ENCODE peak calls at places on chromosomes 16 and 17, in six cellular contexts. J is neural progenitor cell; S is H9; C is left ventricle myocardium inferior; Z is CD8-positive, alpha-beta T cell; K is hepatocyte. L is an unnamed sample.

GRCh38 chr16:13390093-13390985 is 488.9 kb downstream of the SHISA9 start:
- DNase-seq in J (no peak), S (no peak), C (no peak), Z (no peak), K (no peak), L (no peak)

GRCh38 chr17:14144513-14144912 is 75.2 kb downstream of the COX10 start:
- DNase-seq in J (no peak), S (no peak), C (no peak), Z (no peak), K (no peak), L (no peak)

GRCh38 chr17:28738680-28739384 is 5.0 kb upstream of the TRAF4 start:
- DNase-seq in J (no peak), S (no peak), C (no peak), Z (no peak), K (no peak), L (no peak)

GRCh38 chr16:31525113-31525512 is 2.6 kb upstream of the AHSP start:
- DNase-seq in J (no peak), S (no peak), C (no peak), Z (no peak), K (no peak), L (no peak)

GRCh38 chr16:782766-783403 is 5.3 kb downstream of the RPUSD1 start:
- DNase-seq in J (no peak), S (no peak), C (no peak), Z (no peak), K (no peak), L (no peak)

GRCh38 chr16:68179196-68179795 is 56.6 kb downstream of the ESRP2 start:
- DNase-seq in J (no peak), S (no peak), C (no peak), Z (no peak), K (no peak), L (no peak)

GRCh38 chr17:1561420-1562177 is 993 bp downstream of the PITPNA start:
- DNase-seq in J (peak), S (no peak), C (no peak), Z (peak), K (peak), L (no peak)

GRCh38 chr16:31453255-31454204 is 5.8 kb upstream of the ARMC5 start:
- DNase-seq in J (peak), S (peak), C (no peak), Z (no peak), K (peak), L (peak)

GRCh38 chr17:19712436-19713004 is 3.9 kb downstream of the SLC47A2 start:
- DNase-seq in J (no peak), S (no peak), C (no peak), Z (no peak), K (no peak), L (no peak)

GRCh38 chr17:56185905-56186783 is 32.9 kb downstream of the ANKFN1 start:
- DNase-seq in J (no peak), S (no peak), C (no peak), Z (no peak), K (peak), L (no peak)

GRCh38 chr17:79902146-79902791 is 63.0 kb upstream of the CBX4 start:
- DNase-seq in J (no peak), S (no peak), C (no peak), Z (no peak), K (peak), L (peak)

GRCh38 chr16:16083421-16084156 is 134.2 kb downstream of the ABCC1 start:
- DNase-seq in J (no peak), S (no peak), C (no peak), Z (no peak), K (no peak), L (no peak)

GRCh38 chr17:40415390-40415789 is 2.3 kb downstream of the TOP2A start:
- DNase-seq in J (peak), S (no peak), C (no peak), Z (no peak), K (peak), L (no peak)

GRCh38 chr17:38619937-38620550 is 14.3 kb upstream of the SRCIN1 start:
- DNase-seq in J (no peak), S (peak), C (no peak), Z (no peak), K (no peak), L (no peak)

GRCh38 chr16:89467382-89467781 is 23.0 kb downstream of the ANKRD11 start:
- DNase-seq in J (no peak), S (no peak), C (no peak), Z (no peak), K (no peak), L (no peak)

GRCh38 chr16:4350787-4351659 is at the start of gene PAM16:
- DNase-seq in J (peak), S (peak), C (peak), Z (peak), K (peak), L (peak)

GRCh38 chr17:48025904-48026502 is 11.6 kb downstream of the COPZ2 start:
- DNase-seq in J (no peak), S (no peak), C (no peak), Z (no peak), K (no peak), L (no peak)

GRCh38 chr16:77987772-77988171 is 34.6 kb upstream of the CLEC3A start:
- DNase-seq in J (no peak), S (no peak), C (no peak), Z (no peak), K (no peak), L (no peak)

GRCh38 chr16:23008041-23008440 is 141.2 kb downstream of the USP31 start:
- DNase-seq in J (no peak), S (no peak), C (no peak), Z (no peak), K (no peak), L (no peak)

GRCh38 chr16:23009075-23009474 is 140.2 kb downstream of the USP31 start:
- DNase-seq in J (no peak), S (no peak), C (no peak), Z (no peak), K (no peak), L (no peak)

DNA sequence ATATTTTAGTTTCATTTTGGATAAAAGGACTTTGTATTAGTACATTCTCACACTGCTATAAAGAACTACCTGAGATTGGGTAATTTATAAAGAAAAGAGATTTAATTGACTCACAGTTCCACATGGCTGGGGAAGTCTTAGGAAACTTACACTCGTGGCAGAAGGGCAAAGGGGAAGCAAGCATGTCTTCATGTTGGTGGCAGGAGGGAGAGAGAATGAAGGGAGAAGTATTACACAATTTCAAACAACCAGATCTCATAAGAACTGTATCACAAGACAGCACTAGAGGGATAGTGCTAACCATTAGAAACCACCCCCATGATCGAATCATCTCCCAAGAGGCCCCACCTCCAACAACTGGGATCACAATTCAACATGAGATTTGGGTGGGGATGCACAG is 142.9 kb downstream of the USP31 start:
- DNase-seq in J (no peak), S (no peak), C (no peak), Z (no peak), K (no peak), L (no peak)
- TF ChIP-seq CTCF in J (no peak), S (no peak), C (no peak), Z (no peak), K (no peak), L (no peak)

GRCh38 chr17:17398928-17399926 is 77.6 kb upstream of the MED9 start:
- DNase-seq in J (no peak), S (no peak), C (no peak), Z (no peak), K (no peak), L (no peak)

GRCh38 chr17:17400070-17400469 is 76.7 kb upstream of the MED9 start:
- DNase-seq in J (no peak), S (no peak), C (no peak), Z (no peak), K (no peak), L (no peak)

GRCh38 chr17:17402558-17402957 is 74.2 kb upstream of the MED9 start:
- DNase-seq in J (no peak), S (no peak), C (no peak), Z (no peak), K (no peak), L (no peak)

GRCh38 chr17:17400566-17401184 is 76.1 kb upstream of the MED9 start:
- DNase-seq in J (no peak), S (no peak), C (no peak), Z (no peak), K (no peak), L (no peak)

DNA sequence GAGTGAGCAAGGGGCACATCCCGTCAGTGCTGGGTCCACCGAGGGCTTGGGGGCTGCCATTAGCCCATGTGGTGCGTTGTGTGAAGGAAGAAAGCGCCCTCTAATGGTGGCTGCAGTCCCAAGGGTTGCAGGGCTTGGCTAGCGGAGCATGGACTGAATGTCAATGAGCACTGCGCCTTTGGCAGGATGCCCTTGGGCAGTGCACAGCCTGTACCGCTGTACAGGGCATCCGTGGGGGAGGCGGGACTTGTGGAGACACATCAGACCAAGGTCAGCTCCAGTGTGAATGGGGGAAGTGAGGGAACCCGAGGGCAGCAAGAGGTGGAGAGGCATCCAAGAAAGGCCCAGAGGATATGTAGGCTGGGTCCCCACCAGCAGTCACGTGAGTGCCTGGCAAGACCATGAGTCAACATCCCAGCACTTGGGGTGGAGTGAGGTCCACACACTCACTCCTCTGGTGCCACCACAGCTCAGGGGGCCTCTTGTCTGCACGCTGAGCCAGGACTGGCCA is 75.5 kb upstream of the MED9 start:
- DNase-seq in J (peak), S (peak), C (no peak), Z (no peak), K (no peak), L (peak)
- TF ChIP-seq CTCF in J (peak), S (peak), C (no peak), Z (no peak), K (no peak), L (no peak)

GRCh38 chr16:54503436-54503835 is 216.8 kb upstream of the IRX3 start:
- DNase-seq in J (no peak), S (no peak), C (no peak), Z (no peak), K (no peak), L (no peak)
- TF ChIP-seq CTCF in J (no peak), S (no peak), C (no peak), Z (no peak), K (no peak), L (no peak)

GRCh38 chr17:7589891-7590611 is at the start of gene SOX15:
- DNase-seq in J (peak), S (peak), C (no peak), Z (no peak), K (peak), L (no peak)

GRCh38 chr17:7587831-7588230 is 2.1 kb downstream of the SOX15 start:
- DNase-seq in J (no peak), S (no peak), C (no peak), Z (no peak), K (no peak), L (peak)

GRCh38 chr17:7588553-7589203 is 1.2 kb downstream of the SOX15 start:
- DNase-seq in J (no peak), S (peak), C (no peak), Z (no peak), K (no peak), L (no peak)

GRCh38 chr17:7590743-7591142 is 849 bp upstream of the SOX15 start:
- DNase-seq in J (peak), S (peak), C (no peak), Z (no peak), K (peak), L (no peak)

DNA sequence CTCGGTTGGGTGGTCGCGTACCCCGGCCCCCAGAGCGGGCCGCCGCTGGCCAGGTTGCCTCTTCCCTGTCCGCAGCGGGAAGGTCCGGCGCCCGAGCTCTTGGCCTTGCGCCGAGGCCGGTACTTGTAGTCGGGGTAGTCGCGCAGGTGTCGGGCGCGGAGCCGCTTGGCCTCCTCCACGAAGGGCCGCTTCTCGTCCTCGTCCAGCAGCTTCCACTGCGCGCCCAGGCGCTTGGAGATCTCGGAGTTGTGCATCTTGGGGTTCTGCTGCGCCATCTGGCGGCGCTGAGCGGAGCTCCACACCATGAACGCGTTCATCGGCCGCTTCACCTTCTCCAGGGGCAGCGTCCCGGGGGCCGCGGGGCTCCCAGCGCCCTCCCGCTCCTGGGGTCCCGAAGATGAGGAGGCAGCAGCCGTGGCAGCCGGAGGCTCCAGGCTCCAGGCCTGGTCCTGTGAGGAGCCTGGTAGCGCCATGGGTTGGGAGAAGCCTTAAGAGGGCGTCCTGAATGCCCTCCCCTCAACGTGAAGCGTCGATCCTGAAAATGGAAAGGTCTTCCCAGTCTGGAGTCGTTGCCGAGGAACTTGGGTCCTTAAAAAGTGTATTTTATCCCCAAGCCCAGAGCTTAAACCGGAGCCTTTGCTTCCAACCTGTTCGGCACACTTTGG is 558 bp downstream of the SOX15 start:
- DNase-seq in J (peak), S (peak), C (peak), Z (peak), K (peak), L (peak)
- TF ChIP-seq CTCF in J (peak), S (peak), C (peak), Z (peak), K (peak), L (peak)

GRCh38 chr17:50630524-50631194 is 4.0 kb upstream of the ABCC3 start:
- DNase-seq in J (peak), S (peak), C (no peak), Z (peak), K (peak), L (no peak)
- TF ChIP-seq CTCF in J (peak), S (peak), C (peak), Z (peak), K (peak), L (peak)

GRCh38 chr16:85174871-85175723 is 62.8 kb upstream of the CIBAR2 start:
- DNase-seq in J (no peak), S (no peak), C (no peak), Z (no peak), K (no peak), L (no peak)

GRCh38 chr16:85173981-85174751 is 61.9 kb upstream of the CIBAR2 start:
- DNase-seq in J (peak), S (no peak), C (no peak), Z (no peak), K (peak), L (no peak)

GRCh38 chr16:85172465-85173071 is 60.3 kb upstream of the CIBAR2 start:
- DNase-seq in J (peak), S (peak), C (no peak), Z (no peak), K (no peak), L (no peak)

GRCh38 chr16:85171809-85172464 is 59.7 kb upstream of the CIBAR2 start:
- DNase-seq in J (no peak), S (no peak), C (no peak), Z (no peak), K (no peak), L (no peak)

GRCh38 chr16:85173077-85173980 is 61.1 kb upstream of the CIBAR2 start:
- DNase-seq in J (peak), S (no peak), C (no peak), Z (no peak), K (peak), L (no peak)
- TF ChIP-seq CTCF in J (peak), S (peak), C (no peak), Z (no peak), K (peak), L (no peak)

GRCh38 chr17:64626827-64627226 is 35.3 kb downstream of the SMURF2 start:
- DNase-seq in J (no peak), S (no peak), C (no peak), Z (no peak), K (no peak), L (no peak)
- TF ChIP-seq CTCF in J (no peak), S (no peak), C (no peak), Z (no peak), K (no peak), L (no peak)

GRCh38 chr17:6420173-6420641 is 14.7 kb downstream of the AIPL1 start:
- DNase-seq in J (peak), S (peak), C (no peak), Z (no peak), K (peak), L (no peak)
- TF ChIP-seq CTCF in J (peak), S (peak), C (peak), Z (no peak), K (peak), L (peak)

GRCh38 chr17:44221072-44221861 is 1.8 kb upstream of the UBTF start:
- DNase-seq in J (peak), S (peak), C (peak), Z (peak), K (peak), L (no peak)

GRCh38 chr17:44220211-44221071 is 966 bp upstream of the UBTF start:
- DNase-seq in J (peak), S (peak), C (peak), Z (peak), K (peak), L (no peak)

GRCh38 chr17:44218344-44219125 is 940 bp downstream of the UBTF start:
- DNase-seq in J (peak), S (peak), C (peak), Z (peak), K (peak), L (peak)

GRCh38 chr17:44219126-44219635 is 294 bp downstream of the UBTF start:
- DNase-seq in J (peak), S (peak), C (peak), Z (peak), K (peak), L (no peak)

DNA sequence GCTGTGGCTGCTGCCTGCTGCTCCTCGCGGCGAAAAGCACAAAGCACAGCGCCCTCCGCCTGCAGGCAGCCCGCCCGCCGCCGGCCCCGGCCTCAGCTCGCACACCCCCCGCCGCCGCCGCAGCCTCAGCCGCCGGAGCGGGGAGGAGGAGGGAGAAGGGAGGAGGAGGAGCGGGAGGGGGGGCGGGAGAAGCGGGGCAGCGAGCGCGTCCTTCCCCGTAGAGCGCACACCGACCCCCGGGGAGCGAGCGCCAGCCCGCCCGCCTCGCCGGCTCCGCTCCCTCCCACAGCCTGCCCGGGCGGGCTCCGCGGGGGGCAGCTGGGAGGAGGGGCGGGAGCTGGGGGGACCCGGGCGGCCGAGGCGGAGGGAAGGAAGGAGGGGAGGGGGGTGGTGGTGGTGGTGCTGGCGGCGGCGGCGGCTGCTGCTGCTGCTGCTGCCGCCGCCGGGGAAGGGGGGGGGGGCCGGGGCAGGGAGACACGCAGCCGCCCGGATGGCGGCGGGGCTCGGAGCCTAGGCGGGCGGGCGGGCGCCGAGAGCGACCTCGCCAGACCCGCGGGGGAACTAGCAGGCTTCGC is at the start of gene UBTF:
- DNase-seq in J (peak), S (peak), C (peak), Z (peak), K (peak), L (no peak)
- TF ChIP-seq CTCF in J (no peak), S (no peak), C (no peak), Z (no peak), K (no peak), L (no peak)